ENCODE peak calls at places on chromosomes 2 and 18, in six cellular contexts. F, U, R, N, Z and E are unnamed samples.

GRCh38 chr2:133553838-133554408 is 14.3 kb downstream of the NCKAP5 start:
- DNase-seq in F (no peak), R (no peak), Z (no peak), N (no peak), U (no peak), E (no peak)

GRCh38 chr2:215654177-215654850 is 218.4 kb upstream of the FN1 start:
- DNase-seq in U (no peak), Z (peak; percentile 76), R (no peak), F (no peak), N (no peak), E (peak; percentile 56)

GRCh38 chr2:219418155-219418569 is at the start of gene DES:
- DNase-seq in Z (no peak), R (no peak), N (peak; percentile 81), F (no peak), U (no peak), E (no peak)

GRCh38 chr2:24399434-24400206 is 39.3 kb upstream of the ITSN2 start:
- DNase-seq in U (no peak), Z (no peak), F (no peak), R (no peak), N (no peak), E (no peak)

GRCh38 chr2:3214827-3215404 is 162.7 kb downstream of the EIPR1 start:
- DNase-seq in Z (no peak), N (no peak), F (no peak), U (no peak), R (no peak), E (no peak)

GRCh38 chr2:55489467-55490062 is 30.0 kb upstream of the CFAP36 start:
- DNase-seq in Z (no peak), R (no peak), F (no peak), N (no peak), U (no peak), E (no peak)

GRCh38 chr2:219254590-219255219 is 987 bp upstream of the TUBA4A start:
- DNase-seq in F (no peak), U (no peak), N (no peak), Z (no peak), R (no peak), E (no peak)

GRCh38 chr2:191158751-191159150 is 8.0 kb upstream of the STAT4 start:
- DNase-seq in U (no peak), N (no peak), Z (no peak), F (no peak), R (no peak), E (no peak)

GRCh38 chr2:69026026-69026425 is 13.0 kb downstream of the ANTXR1 start:
- DNase-seq in N (no peak), F (peak; percentile 51), Z (peak; percentile 46), R (no peak), U (peak; percentile 47), E (no peak)

GRCh38 chr2:156229724-156230362 is 102.7 kb downstream of the NR4A2 start:
- DNase-seq in R (no peak), N (no peak), U (no peak), F (no peak), Z (no peak), E (no peak)

GRCh38 chr2:214481204-214481603 is 70.3 kb downstream of the VWC2L start:
- DNase-seq in N (no peak), U (peak; percentile 67), R (no peak), Z (peak; percentile 66), F (no peak), E (peak; percentile 23)

GRCh38 chr2:156321243-156321904 is 11.1 kb downstream of the NR4A2 start:
- DNase-seq in U (no peak), F (no peak), N (no peak), R (peak; percentile 51), Z (no peak), E (no peak)

GRCh38 chr2:216160786-216161185 is 51.6 kb downstream of the XRCC5 start:
- DNase-seq in N (no peak), R (no peak), F (no peak), U (no peak), Z (no peak), E (no peak)

GRCh38 chr2:217653240-217653639 is 349.6 kb downstream of the TNS1 start:
- DNase-seq in F (no peak), N (peak; percentile 57), R (no peak), U (peak; percentile 56), Z (peak; percentile 89), E (peak; percentile 71)

GRCh38 chr18:7382631-7383335 is 151.9 kb downstream of the LRRC30 start:
- DNase-seq in U (no peak), N (no peak), F (no peak), Z (no peak), R (no peak), E (no peak)

GRCh38 chr18:48922801-48923730 is 27.7 kb downstream of the SMAD7 start:
- DNase-seq in F (peak; percentile 63), R (no peak), Z (peak; percentile 82), U (peak; percentile 63), N (peak; percentile 61), E (peak; percentile 75)

GRCh38 chr2:39913648-39914456 is 134.8 kb upstream of the THUMPD2 start:
- DNase-seq in U (peak; percentile 66), Z (peak; percentile 88), N (no peak), R (no peak), F (peak; percentile 37), E (peak; percentile 50)

GRCh38 chr2:217573565-217573964 is 429.2 kb downstream of the TNS1 start:
- DNase-seq in N (no peak), F (no peak), R (no peak), Z (peak; percentile 89), U (peak; percentile 62), E (peak; percentile 36)

GRCh38 chr2:25042321-25043240 is 705 bp downstream of the EFR3B start:
- DNase-seq in N (peak; percentile 51), Z (peak; percentile 10), F (no peak), R (peak; percentile 58), U (peak; percentile 14), E (no peak)

GRCh38 chr2:240392084-240392947 is 43.1 kb upstream of the GPC1 start:
- DNase-seq in U (no peak), Z (no peak), R (peak; percentile 53), N (peak; percentile 13), F (no peak), E (no peak)

GRCh38 chr2:240391111-240392051 is 44.1 kb upstream of the GPC1 start:
- DNase-seq in F (no peak), N (no peak), U (no peak), R (peak; percentile 30), Z (no peak), E (no peak)

GRCh38 chr2:240388471-240389301 is 46.8 kb upstream of the GPC1 start:
- DNase-seq in R (peak; percentile 46), N (no peak), F (no peak), Z (no peak), U (no peak), E (no peak)

GRCh38 chr2:240389302-240389805 is 46.1 kb upstream of the GPC1 start:
- DNase-seq in Z (no peak), U (no peak), F (no peak), N (peak; percentile 8), R (peak; percentile 37), E (no peak)

GRCh38 chr2:240390091-240391073 is 45.1 kb upstream of the GPC1 start:
- DNase-seq in F (no peak), U (no peak), R (peak; percentile 49), N (peak; percentile 15), Z (no peak), E (no peak)
- H3K4me3 ChIP-seq in F (no peak overlapping the region), U (no peak overlapping the region), R (no peak overlapping the region), N (no peak overlapping the region), Z (no peak overlapping the region), E (no peak overlapping the region)

GRCh38 chr18:8980496-8981402 is 121.8 kb upstream of the NDUFV2 start:
- DNase-seq in F (no peak), Z (no peak), N (no peak), U (no peak), R (no peak), E (no peak)
- H3K4me3 ChIP-seq in F (no peak overlapping the region), Z (no peak overlapping the region), N (no peak overlapping the region), U (no peak overlapping the region), R (no peak overlapping the region), E (no peak overlapping the region)

DNA sequence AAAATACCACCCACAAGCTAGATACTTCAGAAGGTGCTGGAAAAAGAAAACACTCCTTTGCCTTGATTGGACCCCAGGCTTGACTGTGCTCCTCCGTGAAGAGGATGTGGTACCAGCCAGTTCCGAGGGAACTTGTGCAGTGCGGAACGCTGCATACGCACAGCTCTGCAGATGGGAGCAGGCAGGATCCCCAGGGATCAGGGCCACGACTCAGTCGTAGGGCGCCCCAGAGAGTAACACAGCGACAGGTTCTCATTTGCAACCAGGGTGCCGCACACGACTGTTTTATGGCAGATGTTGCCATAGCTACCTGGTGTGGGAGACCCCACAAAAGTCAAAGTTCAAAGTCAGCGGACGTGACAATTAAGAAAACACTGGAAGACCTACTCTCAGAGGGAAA is 821 bp downstream of the MALL start:
- DNase-seq in U (no peak), F (no peak), N (no peak), Z (no peak), R (no peak), E (no peak)
- H3K4me3 ChIP-seq in U (no peak overlapping the region), F (no peak overlapping the region), N (no peak overlapping the region), Z (no peak overlapping the region), R (no peak overlapping the region), E (no peak overlapping the region)

GRCh38 chr2:74501335-74502071 is 2.1 kb upstream of the LBX2 start:
- DNase-seq in R (no peak), U (no peak), F (peak; percentile 31), Z (no peak), N (no peak), E (no peak)

GRCh38 chr2:74498500-74499268 is 719 bp downstream of the LBX2 start:
- DNase-seq in N (no peak), U (no peak), F (no peak), R (no peak), Z (no peak), E (no peak)

GRCh38 chr2:74500578-74500946 is 1.2 kb upstream of the LBX2 start:
- DNase-seq in Z (no peak), R (no peak), N (no peak), U (no peak), F (no peak), E (no peak)

GRCh38 chr2:74499269-74499939 is at the start of gene LBX2:
- DNase-seq in U (no peak), Z (no peak), R (no peak), N (no peak), F (no peak), E (no peak)

GRCh38 chr2:74499940-74500577 is 656 bp upstream of the LBX2 start:
- DNase-seq in Z (no peak), U (no peak), F (no peak), R (no peak), N (no peak), E (no peak)
- H3K4me3 ChIP-seq in Z (no peak overlapping the region), U (no peak overlapping the region), F (no peak overlapping the region), R (peak overlapping the region; percentile 55), N (no peak overlapping the region), E (peak overlapping the region; percentile 41)

DNA sequence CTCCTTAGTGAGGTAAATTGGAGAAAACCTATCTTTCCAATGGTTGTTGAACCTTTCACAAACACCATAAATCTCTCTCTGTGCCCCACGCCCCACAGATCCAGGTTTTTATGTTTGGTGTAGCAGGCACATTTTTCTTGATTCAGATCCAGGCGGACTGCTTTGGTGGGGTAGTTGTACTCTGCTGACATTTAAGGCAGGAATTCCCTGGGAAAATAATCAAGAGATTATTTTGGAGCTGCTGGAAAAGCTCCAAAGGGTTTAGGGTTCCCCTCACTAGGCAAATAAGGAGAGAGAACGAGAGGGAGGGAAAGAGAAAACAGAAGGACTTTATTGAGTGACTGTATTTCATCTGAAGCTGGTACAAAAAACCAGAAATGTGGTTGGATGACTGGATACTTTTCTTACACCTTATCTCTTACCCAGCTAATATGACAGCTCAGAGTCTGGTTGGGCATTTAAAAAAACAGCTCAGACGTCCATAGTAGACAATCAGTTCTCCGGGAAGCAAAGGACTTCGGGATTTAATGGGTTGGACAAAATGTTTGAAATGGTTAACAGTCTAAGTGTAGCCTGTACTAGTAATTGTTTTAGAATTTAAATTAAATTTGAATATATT is 3.6 kb upstream of the AQP4 start:
- DNase-seq in U (no peak), F (no peak), Z (no peak), N (peak; percentile 30), R (no peak), E (no peak)
- H3K4me3 ChIP-seq in U (no peak overlapping the region), F (no peak overlapping the region), Z (no peak overlapping the region), N (no peak overlapping the region), R (no peak overlapping the region), E (no peak overlapping the region)